ENCODE peak calls at places on chromosomes 5 and 9, in seven cellular contexts. D, J, P, M, W, K and T are unnamed samples.

GRCh38 chr5:35212006-35212982 is 18.0 kb downstream of the PRLR start:
- DNase-seq in D (no peak), J (no peak), P (no peak), M (no peak), W (no peak), K (peak; percentile 42), T (no peak)

GRCh38 chr9:89449261-89449671 is 48.6 kb downstream of the SEMA4D start:
- DNase-seq in D (no peak), J (no peak), P (no peak), M (no peak), W (no peak), K (no peak), T (no peak)

GRCh38 chr5:88355490-88356050 is 86.9 kb upstream of the TMEM161B start:
- DNase-seq in D (no peak), J (no peak), P (no peak), M (no peak), W (no peak), K (no peak), T (no peak)

GRCh38 chr5:122500245-122501086 is 188.4 kb downstream of the SNCAIP start:
- DNase-seq in D (peak; percentile 38), J (no peak), P (peak; percentile 41), M (peak; percentile 70), W (peak; percentile 57), K (peak; percentile 53), T (peak; percentile 68)

GRCh38 chr9:87156247-87156646 is 208.9 kb upstream of the GAS1 start:
- DNase-seq in D (no peak), J (no peak), P (no peak), M (no peak), W (no peak), K (no peak), T (no peak)

GRCh38 chr9:6646028-6646636 is 603 bp upstream of the GLDC start:
- DNase-seq in D (no peak), J (no peak), P (no peak), M (peak; percentile 26), W (no peak), K (peak; percentile 82), T (no peak)

GRCh38 chr9:115262477-115262876 is 144.5 kb upstream of the TNC start:
- DNase-seq in D (peak; percentile 10), J (peak; percentile 68), P (peak; percentile 100), M (no peak), W (no peak), K (peak; percentile 3), T (no peak)

GRCh38 chr9:14391620-14392019 is 77.7 kb upstream of the NFIB start:
- DNase-seq in D (no peak), J (no peak), P (no peak), M (no peak), W (no peak), K (no peak), T (no peak)

GRCh38 chr5:151029179-151029855 is 8.9 kb downstream of the GPX3 start:
- DNase-seq in D (no peak), J (no peak), P (no peak), M (no peak), W (no peak), K (no peak), T (no peak)

GRCh38 chr5:56734066-56734766 is 81.1 kb upstream of the MAP3K1 start:
- DNase-seq in D (no peak), J (no peak), P (no peak), M (no peak), W (no peak), K (no peak), T (no peak)
- H3K4me3 ChIP-seq in D (no peak overlapping the region), J (no peak overlapping the region), P (no peak overlapping the region), M (no peak overlapping the region), W (no peak overlapping the region), K (no peak overlapping the region), T (no peak overlapping the region)

GRCh38 chr9:96217756-96218693 is 84.0 kb downstream of the HSD17B3 start:
- DNase-seq in D (no peak), J (peak; percentile 87), P (peak; percentile 46), M (peak; percentile 90), W (peak; percentile 81), K (peak; percentile 73), T (peak; percentile 70)
- H3K4me3 ChIP-seq in D (peak overlapping the region; percentile 30), J (peak overlapping the region; percentile 38), P (peak overlapping the region; percentile 33), M (peak overlapping the region; percentile 29), W (no peak overlapping the region), K (no peak overlapping the region), T (peak overlapping the region; percentile 19)

GRCh38 chr5:149457393-149457763 is 78.3 kb upstream of the IL17B start:
- DNase-seq in D (no peak), J (no peak), P (no peak), M (no peak), W (no peak), K (no peak), T (no peak)

GRCh38 chr5:149453618-149454415 is 74.7 kb upstream of the IL17B start:
- DNase-seq in D (no peak), J (no peak), P (no peak), M (peak; percentile 56), W (no peak), K (no peak), T (no peak)

GRCh38 chr5:149459891-149460290 is 80.8 kb upstream of the IL17B start:
- DNase-seq in D (no peak), J (no peak), P (no peak), M (no peak), W (no peak), K (no peak), T (no peak)

GRCh38 chr5:149455889-149456409 is 76.9 kb upstream of the IL17B start:
- DNase-seq in D (peak; percentile 90), J (no peak), P (no peak), M (no peak), W (no peak), K (no peak), T (no peak)

DNA sequence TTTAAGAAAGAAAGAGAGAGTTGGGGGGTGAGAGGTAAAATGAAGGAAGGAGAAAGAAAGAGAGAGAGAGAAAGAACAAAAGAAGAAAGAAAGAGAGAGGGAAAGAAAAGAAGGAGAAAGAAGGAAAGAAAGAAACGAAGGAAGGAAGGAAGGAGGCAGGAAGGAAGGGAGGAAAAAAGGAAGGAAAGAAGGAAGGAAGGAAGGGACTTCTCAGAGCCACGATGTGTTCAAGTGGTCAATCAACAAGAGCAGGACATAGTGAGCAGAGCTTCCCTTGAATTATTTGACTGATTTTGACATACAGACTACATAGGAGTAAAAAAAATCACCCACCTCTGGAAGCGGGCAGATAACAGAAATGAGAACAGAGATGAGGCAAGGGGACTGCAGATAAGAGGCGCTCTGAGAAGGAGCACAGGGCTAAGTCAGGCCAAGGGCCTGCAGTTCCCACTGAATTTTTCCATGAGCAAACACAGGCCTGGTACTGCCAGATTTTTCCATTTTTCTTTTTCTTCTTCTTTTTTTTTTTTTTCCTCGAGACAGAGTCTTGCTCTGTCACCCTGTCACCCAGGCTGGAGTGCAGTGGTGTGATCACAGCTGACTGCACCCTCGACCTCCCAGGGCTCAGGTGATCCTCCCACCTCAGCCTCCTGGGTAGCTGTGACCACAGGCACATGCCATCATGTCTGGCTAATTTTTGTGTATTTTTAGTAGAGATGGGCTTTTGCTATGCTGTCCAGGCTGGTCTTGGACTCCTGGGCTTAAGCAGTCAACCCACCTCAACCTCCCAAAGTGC is 77.7 kb upstream of the IL17B start:
- DNase-seq in D (no peak), J (no peak), P (no peak), M (no peak), W (no peak), K (no peak), T (no peak)
- H3K4me3 ChIP-seq in D (no peak overlapping the region), J (no peak overlapping the region), P (no peak overlapping the region), M (no peak overlapping the region), W (no peak overlapping the region), K (no peak overlapping the region), T (no peak overlapping the region)

DNA sequence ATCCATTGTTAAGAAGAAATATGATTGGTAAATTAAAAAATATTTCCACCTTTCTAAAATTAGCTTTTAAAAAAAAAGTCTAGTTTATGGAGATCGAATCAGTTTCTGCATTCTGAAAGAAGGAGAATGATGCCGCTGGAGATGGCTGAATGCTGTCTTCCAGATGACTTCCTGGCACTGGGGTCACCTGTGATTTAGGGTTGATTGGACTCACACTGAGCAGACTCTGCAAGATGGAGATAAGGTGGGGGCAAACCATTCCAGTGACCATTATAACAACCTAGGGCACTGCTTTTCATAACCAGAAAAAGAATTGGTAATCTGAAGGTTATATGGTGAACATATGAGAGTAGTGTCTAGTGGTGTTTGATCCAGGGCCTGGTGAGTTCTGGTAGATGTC is 40.8 kb downstream of the RHOBTB3 start:
- DNase-seq in D (no peak), J (no peak), P (no peak), M (no peak), W (no peak), K (no peak), T (no peak)
- H3K4me3 ChIP-seq in D (no peak overlapping the region), J (no peak overlapping the region), P (no peak overlapping the region), M (no peak overlapping the region), W (no peak overlapping the region), K (no peak overlapping the region), T (no peak overlapping the region)

DNA sequence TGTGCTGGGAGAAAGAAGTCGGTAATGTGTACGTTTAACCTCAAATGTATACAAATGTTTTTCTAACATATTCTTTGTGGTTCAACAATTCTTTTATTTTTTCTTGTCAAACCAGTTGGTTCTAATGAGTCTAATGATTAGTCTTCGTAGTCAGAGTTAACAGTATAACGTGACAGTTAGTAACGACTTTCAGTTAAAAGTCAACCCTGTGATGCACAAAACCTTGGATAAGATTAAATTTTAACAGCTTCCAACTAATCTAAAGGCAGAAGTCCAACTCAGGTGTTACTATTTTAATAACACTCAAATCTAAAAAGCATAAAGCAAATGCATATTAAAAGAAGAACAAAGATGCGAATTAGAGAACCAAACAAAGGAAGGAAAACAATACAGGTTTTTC is 47.0 kb downstream of the SEMA6A start:
- DNase-seq in D (no peak), J (no peak), P (no peak), M (no peak), W (no peak), K (no peak), T (no peak)
- H3K4me3 ChIP-seq in D (no peak overlapping the region), J (no peak overlapping the region), P (no peak overlapping the region), M (no peak overlapping the region), W (no peak overlapping the region), K (no peak overlapping the region), T (no peak overlapping the region)

DNA sequence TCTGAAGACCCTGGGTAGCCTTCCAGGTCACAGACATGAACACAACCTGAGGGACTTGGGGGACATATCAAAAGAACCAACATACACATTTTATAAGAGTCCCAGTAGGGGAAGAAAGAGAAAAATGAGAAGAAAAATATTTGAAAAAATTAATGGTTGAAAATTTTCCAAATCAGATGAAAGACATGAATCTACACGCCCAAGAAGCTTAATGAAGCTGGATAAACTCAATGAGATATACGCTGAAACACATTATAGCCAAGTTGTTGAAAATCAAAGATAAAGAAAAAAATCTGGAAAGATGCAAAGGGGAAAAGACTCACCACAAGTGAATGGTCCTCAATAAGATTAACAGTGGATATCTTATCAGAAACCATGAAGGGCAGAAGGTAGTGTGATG is 9.6 kb upstream of the CCDC180 start:
- DNase-seq in D (no peak), J (no peak), P (no peak), M (no peak), W (no peak), K (no peak), T (no peak)
- H3K4me3 ChIP-seq in D (no peak overlapping the region), J (no peak overlapping the region), P (no peak overlapping the region), M (no peak overlapping the region), W (no peak overlapping the region), K (no peak overlapping the region), T (no peak overlapping the region)